ENCODE peak calls at places on chromosomes 6 and 20, in seven cellular contexts. C, F, Q, V, O, L and D are unnamed samples.

GRCh38 chr6:134111062-134111677 is 58.7 kb upstream of the SLC2A12 start:
- DNase-seq in F (peak), V (no peak), L (peak), O (peak), Q (peak), C (no peak), D (peak)

GRCh38 chr6:129701721-129702455 is 8.1 kb downstream of the ARHGAP18 start:
- DNase-seq in O (no peak), F (no peak), Q (no peak), C (no peak), V (no peak), L (no peak), D (peak)

GRCh38 chr20:11094711-11095110 is 420.9 kb upstream of the JAG1 start:
- DNase-seq in L (no peak), V (no peak), O (no peak), F (no peak), Q (no peak), C (no peak), D (no peak)

GRCh38 chr6:34056301-34056700 is 89.6 kb downstream of the GRM4 start:
- DNase-seq in O (no peak), C (no peak), V (peak), Q (peak), F (peak), L (no peak), D (no peak)

GRCh38 chr6:33820784-33821183 is 17.0 kb upstream of the MLN start:
- DNase-seq in F (no peak), O (no peak), L (no peak), C (no peak), Q (no peak), V (no peak), D (no peak)

GRCh38 chr6:24667378-24667803 is 514 bp downstream of the ACOT13 start:
- DNase-seq in L (no peak), O (no peak), F (no peak), V (no peak), Q (no peak), C (no peak), D (no peak)

GRCh38 chr6:7721654-7722053 is 4.2 kb upstream of the BMP6 start:
- DNase-seq in O (peak), L (no peak), C (no peak), F (peak), Q (no peak), V (no peak), D (peak)

GRCh38 chr6:6785163-6785521 is 196.6 kb downstream of the LY86 start:
- DNase-seq in F (peak), O (no peak), V (no peak), L (no peak), C (no peak), Q (no peak), D (no peak)

GRCh38 chr20:62413025-62413580 is 6.0 kb upstream of the CABLES2 start:
- DNase-seq in L (no peak), V (no peak), F (no peak), O (no peak), Q (no peak), C (no peak), D (no peak)

GRCh38 chr20:57648878-57649616 is 28.8 kb upstream of the ZBP1 start:
- DNase-seq in L (no peak), V (no peak), C (no peak), F (no peak), Q (no peak), O (no peak), D (no peak)

GRCh38 chr6:18667612-18668011 is 280.5 kb downstream of the RNF144B start:
- DNase-seq in V (no peak), O (no peak), C (no peak), F (no peak), L (no peak), Q (no peak), D (no peak)

GRCh38 chr6:96948631-96949030 is 24.1 kb downstream of the KLHL32 start:
- DNase-seq in Q (no peak), F (no peak), V (no peak), C (no peak), O (no peak), L (no peak), D (no peak)

GRCh38 chr6:139754898-139755754 is 380.7 kb upstream of the CITED2 start:
- DNase-seq in C (no peak), V (no peak), Q (no peak), L (no peak), O (no peak), F (no peak), D (no peak)

GRCh38 chr6:34243901-34244884 is 4.6 kb downstream of the SMIM29 start:
- DNase-seq in Q (peak), V (peak), L (no peak), O (peak), C (no peak), F (peak), D (peak)

GRCh38 chr6:2376429-2377355 is 131.3 kb upstream of the GMDS start:
- DNase-seq in L (no peak), C (no peak), V (no peak), O (peak), F (peak), Q (no peak), D (peak)

GRCh38 chr20:43915209-43916072 is 789 bp downstream of the TOX2 start:
- DNase-seq in O (no peak), L (no peak), V (no peak), Q (no peak), F (peak), C (no peak), D (peak)

GRCh38 chr6:28982476-28983266 is 22.4 kb downstream of the ZNF311 start:
- DNase-seq in F (peak), C (peak), L (no peak), V (no peak), O (no peak), Q (peak), D (peak)

GRCh38 chr6:139161169-139161568 is 26.3 kb downstream of the HECA start:
- DNase-seq in V (no peak), O (no peak), F (peak), Q (peak), L (peak), C (no peak), D (peak)

GRCh38 chr6:82364087-82365010 is 732 bp downstream of the TPBG start:
- DNase-seq in C (no peak), F (peak), Q (peak), O (no peak), V (peak), L (no peak), D (peak)